ENCODE peak calls at places on chromosomes 13 and 19, in six cellular contexts. One of them, this sample, is unnamed. For H3K9me3 and H3K4me1, the result is how much of the 10 kb centered on the place peaks cover.

GRCh38 chr13:21671793-21672680 is 1.2 kb downstream of the FGF9 start:
- DNase-seq in psoas muscle: no peak
- DNase-seq in stomach: no peak
- DNase-seq in OCI-LY7: peak
- DNase-seq in K562: no peak
- DNase-seq in keratinocyte: no peak
- DNase-seq in this sample: no peak

GRCh38 chr13:95447766-95448165 is 104.8 kb upstream of the CLDN10 start:
- DNase-seq in psoas muscle: no peak
- DNase-seq in keratinocyte: no peak
- DNase-seq in K562: no peak
- DNase-seq in stomach: no peak
- DNase-seq in OCI-LY7: no peak
- DNase-seq in this sample: no peak

GRCh38 chr13:94749162-94749561 is 36.8 kb upstream of the SOX21 start:
- DNase-seq in OCI-LY7: no peak
- DNase-seq in keratinocyte: no peak
- DNase-seq in stomach: no peak
- DNase-seq in psoas muscle: no peak
- DNase-seq in K562: no peak
- DNase-seq in this sample: no peak

GRCh38 chr13:61685683-61686013 is 270.0 kb upstream of the PCDH20 start:
- DNase-seq in psoas muscle: no peak
- DNase-seq in keratinocyte: no peak
- DNase-seq in OCI-LY7: no peak
- DNase-seq in K562: peak
- DNase-seq in stomach: no peak
- DNase-seq in this sample: no peak

GRCh38 chr13:70842062-70842644 is 733.9 kb upstream of the KLHL1 start:
- DNase-seq in psoas muscle: no peak
- DNase-seq in keratinocyte: no peak
- DNase-seq in K562: no peak
- DNase-seq in OCI-LY7: no peak
- DNase-seq in stomach: no peak
- DNase-seq in this sample: no peak

GRCh38 chr13:33058816-33059215 is 42.6 kb downstream of the KL start:
- DNase-seq in OCI-LY7: no peak
- DNase-seq in K562: no peak
- DNase-seq in keratinocyte: no peak
- DNase-seq in stomach: no peak
- DNase-seq in psoas muscle: no peak
- DNase-seq in this sample: no peak

GRCh38 chr13:48318714-48319457 is 15.3 kb downstream of the RB1 start:
- DNase-seq in OCI-LY7: no peak
- DNase-seq in K562: no peak
- DNase-seq in psoas muscle: peak
- DNase-seq in keratinocyte: no peak
- DNase-seq in stomach: no peak
- DNase-seq in this sample: no peak

GRCh38 chr19:35959040-35959967 is 23.1 kb downstream of the LRFN3 start:
- DNase-seq in OCI-LY7: no peak
- DNase-seq in keratinocyte: no peak
- DNase-seq in psoas muscle: peak
- DNase-seq in stomach: peak
- DNase-seq in K562: peak
- DNase-seq in this sample: peak

GRCh38 chr13:76937416-76937815 is 10.9 kb upstream of the ACOD1 start:
- DNase-seq in psoas muscle: no peak
- DNase-seq in keratinocyte: peak
- DNase-seq in OCI-LY7: no peak
- DNase-seq in K562: no peak
- DNase-seq in stomach: no peak
- DNase-seq in this sample: no peak

GRCh38 chr13:33692531-33692930 is 125.4 kb upstream of the RFC3 start:
- DNase-seq in keratinocyte: no peak
- DNase-seq in K562: no peak
- DNase-seq in OCI-LY7: no peak
- DNase-seq in stomach: no peak
- DNase-seq in psoas muscle: no peak
- DNase-seq in this sample: no peak

GRCh38 chr19:46919324-46919723 is 58.5 kb downstream of the ARHGAP35 start:
- DNase-seq in K562: no peak
- DNase-seq in OCI-LY7: no peak
- DNase-seq in psoas muscle: no peak
- DNase-seq in stomach: no peak
- DNase-seq in keratinocyte: no peak
- DNase-seq in this sample: no peak

GRCh38 chr13:108961542-108962125 is 332.2 kb downstream of the MYO16 start:
- DNase-seq in K562: peak
- DNase-seq in stomach: no peak
- DNase-seq in OCI-LY7: peak
- DNase-seq in keratinocyte: peak
- DNase-seq in psoas muscle: no peak
- DNase-seq in this sample: no peak

GRCh38 chr13:93559718-93560117 is 333.1 kb downstream of the GPC6 start:
- DNase-seq in psoas muscle: no peak
- DNase-seq in stomach: no peak
- DNase-seq in keratinocyte: peak
- DNase-seq in K562: no peak
- DNase-seq in OCI-LY7: no peak
- DNase-seq in this sample: no peak

GRCh38 chr19:21202865-21203494 is 61.1 kb downstream of the ZNF431 start:
- DNase-seq in psoas muscle: no peak
- DNase-seq in stomach: no peak
- DNase-seq in OCI-LY7: peak
- DNase-seq in keratinocyte: no peak
- DNase-seq in K562: peak
- DNase-seq in this sample: no peak

GRCh38 chr19:1172353-1173159 is 1.5 kb downstream of the SBNO2 start:
- DNase-seq in OCI-LY7: no peak
- DNase-seq in stomach: peak
- DNase-seq in keratinocyte: no peak
- DNase-seq in psoas muscle: peak
- DNase-seq in K562: no peak
- DNase-seq in this sample: no peak

GRCh38 chr19:19615086-19615485 is 3.4 kb downstream of the PBX4 start:
- DNase-seq in K562: no peak
- DNase-seq in OCI-LY7: no peak
- DNase-seq in keratinocyte: no peak
- DNase-seq in stomach: no peak
- DNase-seq in psoas muscle: no peak
- DNase-seq in this sample: no peak
- H3K27ac ChIP-seq in K562: no peak
- H3K27ac ChIP-seq in OCI-LY7: no peak
- H3K27ac ChIP-seq in keratinocyte: no peak
- H3K27ac ChIP-seq in stomach: no peak
- H3K27ac ChIP-seq in psoas muscle: no peak
- H3K27ac ChIP-seq in this sample: no peak

DNA sequence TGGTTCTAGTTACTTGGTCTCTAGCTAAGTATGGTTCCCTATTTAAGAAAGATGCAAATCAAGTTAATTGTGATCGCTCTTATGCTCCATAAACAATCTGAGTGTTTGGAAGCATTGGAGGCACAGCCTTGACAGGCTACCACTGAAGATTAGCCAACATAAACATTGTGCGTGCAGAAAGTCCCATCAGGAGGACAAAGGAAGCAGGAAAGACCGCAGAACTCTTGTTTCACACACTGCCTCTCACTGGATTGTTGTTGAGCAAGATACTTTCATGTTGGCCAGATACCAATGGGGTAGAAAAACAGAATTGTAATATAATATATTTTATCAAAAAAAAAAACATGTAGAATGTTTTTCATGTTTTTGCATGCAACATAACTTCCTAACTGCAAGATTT is 814.4 kb downstream of the EFNB2 start:
- DNase-seq in K562: no peak
- DNase-seq in OCI-LY7: no peak
- DNase-seq in stomach: no peak
- DNase-seq in keratinocyte: no peak
- DNase-seq in psoas muscle: no peak
- DNase-seq in this sample: no peak
- H3K9me3 ChIP-seq in K562: under half
- H3K9me3 ChIP-seq in OCI-LY7: under half
- H3K9me3 ChIP-seq in stomach: under half
- H3K9me3 ChIP-seq in keratinocyte: under half
- H3K9me3 ChIP-seq in psoas muscle: under half
- H3K9me3 ChIP-seq in this sample: under half

DNA sequence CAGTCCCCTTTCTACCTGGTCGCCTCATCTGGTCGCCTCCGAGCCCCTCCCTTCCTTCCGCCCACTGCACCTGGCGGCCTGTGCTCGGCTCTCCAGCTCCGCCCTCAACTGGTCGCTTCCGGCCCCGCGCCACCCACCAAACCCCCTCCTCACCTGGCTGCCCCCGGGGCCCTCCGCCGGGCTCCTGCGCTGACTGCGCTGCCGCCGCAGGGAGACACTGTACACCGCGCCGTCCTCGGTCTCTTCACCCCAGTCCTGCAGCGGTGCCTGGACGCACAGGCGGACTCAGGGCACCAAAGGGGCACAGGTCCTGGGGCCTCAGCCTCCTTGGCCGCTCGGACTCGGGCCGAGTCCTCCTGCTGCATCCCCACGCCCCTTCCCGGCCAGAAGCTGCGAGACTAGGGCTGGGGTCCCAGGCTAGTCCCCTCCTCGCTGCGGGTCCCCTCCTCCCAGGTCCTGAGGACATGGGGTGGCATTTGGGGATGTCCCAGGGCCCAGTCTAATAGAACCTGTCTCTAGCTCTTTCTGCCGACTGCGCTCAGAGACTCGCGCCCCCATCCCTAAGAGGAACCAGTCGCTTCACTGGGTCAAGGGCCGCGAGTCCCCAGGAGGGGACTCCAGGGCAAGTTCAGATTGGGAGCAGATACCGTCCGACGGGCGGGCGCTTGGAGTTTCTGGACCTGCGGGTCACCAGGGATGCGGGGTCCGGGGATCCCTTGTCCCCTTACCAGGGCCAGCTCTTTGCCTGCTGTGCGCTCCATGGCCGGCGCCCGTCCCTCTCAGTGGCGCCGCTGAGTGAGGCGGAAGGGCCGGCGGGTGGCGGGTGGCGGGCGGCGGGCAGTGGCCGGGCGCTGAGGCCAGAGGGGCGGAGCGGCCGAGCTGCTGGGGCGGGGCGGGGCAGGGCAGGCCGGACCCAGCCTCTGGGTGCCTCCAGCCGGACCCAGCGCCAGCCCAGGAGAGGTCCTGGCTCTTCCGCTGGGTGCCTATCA is at the start of gene RGL3:
- DNase-seq in psoas muscle: peak
- DNase-seq in stomach: peak
- DNase-seq in OCI-LY7: no peak
- DNase-seq in K562: no peak
- DNase-seq in keratinocyte: no peak
- DNase-seq in this sample: no peak
- H3K4me1 ChIP-seq in psoas muscle: under half
- H3K4me1 ChIP-seq in stomach: under half
- H3K4me1 ChIP-seq in OCI-LY7: under half
- H3K4me1 ChIP-seq in K562: under half
- H3K4me1 ChIP-seq in keratinocyte: under half
- H3K4me1 ChIP-seq in this sample: under half

DNA sequence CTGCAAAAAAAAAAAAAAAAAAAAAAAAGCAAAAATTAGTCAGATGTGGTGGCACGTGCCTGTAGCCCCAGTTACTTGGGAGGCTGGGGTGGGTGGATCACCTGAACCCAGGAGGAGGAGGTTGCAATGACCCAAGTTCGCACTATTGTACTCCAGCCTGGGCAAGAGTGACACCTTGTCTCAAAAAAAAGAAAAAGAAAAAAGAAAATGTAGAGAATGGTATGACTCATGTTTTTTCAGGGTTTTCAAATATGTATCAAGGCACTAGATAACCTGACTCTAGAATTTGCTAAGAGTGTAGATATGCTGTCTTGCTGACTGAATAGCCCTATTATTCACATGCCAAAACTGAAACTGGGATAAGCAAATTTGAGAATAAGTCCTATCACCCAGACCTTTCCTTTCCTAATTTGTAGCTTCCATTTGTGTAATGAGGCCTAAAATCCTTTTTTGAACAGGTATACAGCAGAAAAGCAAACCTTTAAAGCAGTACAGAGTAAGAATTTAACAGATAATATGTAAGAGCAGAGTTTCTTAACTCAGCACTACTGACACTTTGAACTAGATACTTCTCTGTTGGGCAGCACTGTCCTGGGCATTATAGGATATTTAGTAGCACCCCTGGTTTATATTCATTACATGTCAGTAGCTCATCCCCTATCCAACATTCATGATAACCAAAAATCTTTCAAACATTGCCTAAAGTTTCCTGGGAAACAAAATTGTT is 108.6 kb downstream of the ELF1 start:
- DNase-seq in psoas muscle: no peak
- DNase-seq in K562: no peak
- DNase-seq in OCI-LY7: no peak
- DNase-seq in keratinocyte: no peak
- DNase-seq in stomach: no peak
- DNase-seq in this sample: no peak
- H3K27ac ChIP-seq in psoas muscle: no peak
- H3K27ac ChIP-seq in K562: no peak
- H3K27ac ChIP-seq in OCI-LY7: no peak
- H3K27ac ChIP-seq in keratinocyte: no peak
- H3K27ac ChIP-seq in stomach: no peak
- H3K27ac ChIP-seq in this sample: no peak

DNA sequence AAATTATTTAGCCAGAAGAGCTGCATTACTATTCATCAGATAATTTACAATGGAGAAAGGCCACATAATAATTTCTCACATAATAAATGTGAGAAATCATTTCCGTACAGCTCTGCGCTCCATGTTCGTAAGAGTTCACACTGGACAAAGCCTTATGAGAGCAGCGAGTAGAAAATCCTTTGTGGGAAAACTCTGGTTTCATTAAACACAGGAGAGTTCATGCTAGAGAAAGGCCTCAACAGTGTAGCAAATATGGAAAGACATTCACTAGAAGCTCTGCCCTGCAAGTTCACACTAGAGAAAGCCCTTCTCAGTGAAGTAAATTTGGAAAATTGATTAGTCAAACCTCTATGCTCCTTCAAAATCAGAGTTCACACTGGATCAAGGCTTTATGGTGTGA is 8.4 kb downstream of the ZNF776 start:
- DNase-seq in K562: no peak
- DNase-seq in keratinocyte: no peak
- DNase-seq in OCI-LY7: no peak
- DNase-seq in psoas muscle: no peak
- DNase-seq in stomach: no peak
- DNase-seq in this sample: no peak
- H3K9me3 ChIP-seq in K562: under half
- H3K9me3 ChIP-seq in keratinocyte: under half
- H3K9me3 ChIP-seq in OCI-LY7: under half
- H3K9me3 ChIP-seq in psoas muscle: under half
- H3K9me3 ChIP-seq in stomach: half or more
- H3K9me3 ChIP-seq in this sample: half or more